ENCODE peak calls at places on chromosomes 1 and 21, in eight cellular contexts. F is endothelial cell, M is transverse colon, Z is nucleus accumbens, R is BJ, U is T1000, S is body of pancreas, H is uterus. V is an unnamed sample.

GRCh38 chr1:53754484-53755312 is 15.7 kb upstream of the GLIS1 start:
- DNase-seq in R (no peak), U (no peak), F (peak), M (peak), Z (no peak), S (peak), H (peak), V (no peak)

GRCh38 chr1:231407537-231408396 is 14.3 kb downstream of the EGLN1 start:
- DNase-seq in F (no peak), U (no peak), M (no peak), R (no peak), Z (no peak), H (no peak), S (no peak), V (no peak)

GRCh38 chr1:62011007-62011406 is 183.6 kb upstream of the L1TD1 start:
- DNase-seq in Z (no peak), S (no peak), U (no peak), M (no peak), H (no peak), F (no peak), R (no peak), V (no peak)

GRCh38 chr1:197093226-197093887 is 26.3 kb upstream of the F13B start:
- DNase-seq in H (no peak), F (no peak), Z (no peak), M (no peak), S (no peak), R (no peak), U (no peak), V (no peak)

GRCh38 chr1:6475381-6476133 is 9.6 kb upstream of the TNFRSF25 start:
- DNase-seq in F (peak), S (peak), R (no peak), M (peak), U (peak), H (peak), Z (no peak), V (peak)

GRCh38 chr1:234675561-234675960 is 65.6 kb upstream of the IRF2BP2 start:
- DNase-seq in S (no peak), Z (no peak), H (no peak), U (no peak), M (no peak), R (no peak), F (no peak), V (no peak)

GRCh38 chr1:178389441-178389840 is 107.3 kb downstream of the CLEC20A start:
- DNase-seq in U (no peak), H (no peak), S (no peak), Z (no peak), R (no peak), F (no peak), M (no peak), V (no peak)

GRCh38 chr21:36699546-36700294 is 805 bp downstream of the SIM2 start:
- DNase-seq in Z (no peak), S (no peak), U (no peak), H (no peak), F (peak), M (no peak), R (no peak), V (no peak)

GRCh38 chr1:172883844-172884243 is 166.9 kb downstream of the TNFSF18 start:
- DNase-seq in F (no peak), M (no peak), R (no peak), H (no peak), S (no peak), Z (no peak), U (no peak), V (no peak)